ENCODE peak calls at places on chromosome 20, in six cellular contexts. R, A, C, O, X and F are unnamed samples.
A peak's percentile ranks its signal among the peaks of the same experiment; 100 is the strongest.

GRCh38 chr20:15706719-15707118 is 866.5 kb downstream of the KIF16B start:
- DNase-seq in R (no peak), A (no peak), C (no peak), O (no peak), X (no peak), F (no peak)

GRCh38 chr20:58236612-58237317 is 8.3 kb upstream of the ANKRD60 start:
- DNase-seq in R (no peak), A (peak; percentile 78), C (peak; percentile 55), O (peak; percentile 84), X (peak; percentile 86), F (peak; percentile 78)

GRCh38 chr20:14337400-14338171 is at the start of gene FLRT3:
- DNase-seq in R (peak; percentile 99), A (no peak), C (peak; percentile 99), O (no peak), X (peak; percentile 81), F (no peak)

GRCh38 chr20:20979934-20980333 is 126.2 kb downstream of the LINC00237 start:
- DNase-seq in R (no peak), A (no peak), C (no peak), O (no peak), X (no peak), F (no peak)

GRCh38 chr20:17573493-17573892 is 3.6 kb downstream of the DSTN start:
- DNase-seq in R (no peak), A (no peak), C (no peak), O (no peak), X (no peak), F (no peak)

GRCh38 chr20:20568604-20569205 is 143.7 kb downstream of the RALGAPA2 start:
- DNase-seq in R (no peak), A (no peak), C (peak; percentile 8), O (no peak), X (no peak), F (peak; percentile 4)

GRCh38 chr20:50260480-50261221 is 70.0 kb downstream of the CEBPB start:
- DNase-seq in R (no peak), A (no peak), C (peak; percentile 43), O (no peak), X (no peak), F (no peak)

GRCh38 chr20:20733943-20734342 is 21.5 kb upstream of the RALGAPA2 start:
- DNase-seq in R (no peak), A (no peak), C (no peak), O (no peak), X (no peak), F (no peak)

GRCh38 chr20:1371235-1371782 is 21.5 kb downstream of the FKBP1A start:
- DNase-seq in R (no peak), A (no peak), C (no peak), O (no peak), X (no peak), F (no peak)

GRCh38 chr20:41275181-41275793 is 42.2 kb downstream of the ZHX3 start:
- DNase-seq in R (no peak), A (no peak), C (no peak), O (no peak), X (no peak), F (no peak)

GRCh38 chr20:6094038-6094437 is 28.8 kb downstream of the FERMT1 start:
- DNase-seq in R (no peak), A (no peak), C (no peak), O (no peak), X (peak; percentile 65), F (no peak)